ENCODE peak calls at places on chromosomes 13 and 19, in seven cellular contexts. I, X, Q, E, K, Z and O are unnamed samples.

GRCh38 chr13:113897161-113897560 is 33.3 kb upstream of the GAS6 start:
- DNase-seq in E (peak; percentile 80), X (no peak), Z (no peak), I (no peak), Q (peak; percentile 84), K (no peak), O (no peak)

GRCh38 chr13:113209336-113209879 is at the start of gene CUL4A:
- DNase-seq in I (peak; percentile 92), X (peak; percentile 56), Z (peak; percentile 68), E (peak; percentile 69), K (peak; percentile 66), Q (peak; percentile 72), O (peak; percentile 96)

GRCh38 chr13:89609318-89609717 is 1738.2 kb upstream of the MIR17HG start:
- DNase-seq in I (no peak), Q (no peak), K (no peak), E (no peak), Z (no peak), X (no peak), O (no peak)

GRCh38 chr13:110506396-110506795 is 55.1 kb downstream of the RAB20 start:
- DNase-seq in X (no peak), E (no peak), I (no peak), K (no peak), Z (no peak), Q (no peak), O (no peak)

GRCh38 chr13:48410199-48410598 is 2.7 kb downstream of the LPAR6 start:
- DNase-seq in E (no peak), K (no peak), Q (no peak), I (no peak), X (no peak), Z (no peak), O (no peak)

GRCh38 chr19:8731428-8732169 is 10.2 kb downstream of the OR2Z1 start:
- DNase-seq in Z (no peak), Q (no peak), X (no peak), E (no peak), I (no peak), K (no peak), O (no peak)

GRCh38 chr13:35995136-35995535 is 136.0 kb downstream of the DCLK1 start:
- DNase-seq in I (no peak), Z (no peak), E (no peak), X (no peak), Q (peak; percentile 20), K (no peak), O (no peak)

GRCh38 chr19:34673590-34673989 is 3.4 kb downstream of the SCGB2B2 start:
- DNase-seq in Z (no peak), Q (no peak), E (no peak), I (no peak), X (no peak), K (no peak), O (no peak)

GRCh38 chr19:34481861-34482379 is 362 bp downstream of the WTIP start:
- DNase-seq in I (peak; percentile 71), X (peak; percentile 47), Z (no peak), Q (no peak), K (no peak), E (peak; percentile 70), O (peak; percentile 31)